ENCODE peak calls at places on chromosomes 11 and 22, in ten cellular contexts. X is EH; P is body of pancreas; G is stimulated activated CD4-positive, alpha-beta T cell treated with anti-CD3 and anti-CD28 coated beads, Interleukin-4, amount 100 ng/mL, for 48 hours; S is tibial nerve; D is mesenchymal stem cell; R is psoas muscle; H is GM23248; B is IMR-90; Q is DMS153. N is an unnamed sample.

GRCh38 chr11:74683279-74683871 is 47.9 kb downstream of the CHRDL2 start:
- DNase-seq in G (no peak), P (no peak), Q (no peak), B (no peak), R (peak; percentile 61), D (no peak), X (peak; percentile 25), H (peak; percentile 70), S (no peak), N (no peak)

GRCh38 chr11:134488913-134489312 is 76.9 kb upstream of the B3GAT1 start:
- DNase-seq in S (no peak), Q (no peak), B (no peak), R (no peak), X (no peak), D (no peak), P (no peak), G (no peak), H (no peak), N (no peak)

GRCh38 chr11:36328956-36329673 is 33.0 kb downstream of the PRR5L start:
- DNase-seq in D (no peak), P (no peak), Q (no peak), R (no peak), G (no peak), H (peak; percentile 40), X (peak; percentile 39), S (no peak), B (no peak), N (no peak)

GRCh38 chr22:17554814-17555213 is 8.5 kb upstream of the SLC25A18 start:
- DNase-seq in X (no peak), R (no peak), B (no peak), G (no peak), Q (no peak), P (no peak), H (no peak), D (no peak), S (no peak), N (no peak)

GRCh38 chr11:128927683-128928336 is 14.9 kb downstream of the TP53AIP1 start:
- DNase-seq in R (no peak), X (no peak), G (no peak), Q (no peak), D (no peak), P (no peak), B (no peak), H (no peak), S (no peak), N (no peak)

GRCh38 chr22:19488884-19489843 is 9.4 kb downstream of the CDC45 start:
- DNase-seq in P (peak; percentile 41), H (peak; percentile 58), B (peak; percentile 23), R (no peak), S (no peak), G (no peak), X (peak; percentile 48), D (peak; percentile 16), Q (no peak), N (no peak)

GRCh38 chr11:94546886-94547285 is 3.2 kb downstream of the FUT4 start:
- DNase-seq in B (no peak), D (no peak), Q (no peak), X (no peak), P (no peak), H (no peak), S (no peak), R (no peak), G (no peak), N (no peak)

GRCh38 chr22:47036936-47037485 is 274.6 kb downstream of the TBC1D22A start:
- DNase-seq in H (no peak), X (no peak), G (no peak), D (no peak), P (no peak), S (no peak), Q (no peak), R (peak; percentile 24), B (no peak), N (no peak)

GRCh38 chr22:38074181-38075104 is 9.5 kb downstream of the SLC16A8 start:
- DNase-seq in D (peak; percentile 53), P (no peak), Q (no peak), H (no peak), S (no peak), G (no peak), R (no peak), B (peak; percentile 41), X (peak; percentile 47), N (peak; percentile 1)

GRCh38 chr11:84480151-84480550 is 1147.0 kb downstream of the DLG2 start:
- DNase-seq in X (no peak), H (no peak), G (no peak), Q (no peak), R (no peak), D (no peak), S (no peak), P (no peak), B (no peak), N (no peak)

GRCh38 chr11:8699903-8700302 is 17.3 kb downstream of the RPL27A start:
- DNase-seq in S (peak; percentile 38), Q (peak; percentile 13), B (peak; percentile 55), D (peak; percentile 35), P (peak; percentile 74), R (no peak), X (peak; percentile 82), H (peak; percentile 78), G (no peak), N (peak; percentile 79)

GRCh38 chr22:32571764-32572163 is 97.2 kb downstream of the FBXO7 start:
- DNase-seq in R (no peak), B (no peak), H (no peak), P (no peak), D (no peak), S (no peak), Q (no peak), G (no peak), X (no peak), N (no peak)

GRCh38 chr11:11533751-11534150 is 88.1 kb downstream of the GALNT18 start:
- DNase-seq in B (no peak), H (no peak), G (no peak), R (no peak), P (no peak), Q (peak; percentile 34), D (no peak), S (no peak), X (no peak), N (no peak)

GRCh38 chr22:41910050-41910598 is 4.8 kb downstream of the SHISA8 start:
- DNase-seq in Q (no peak), H (peak; percentile 29), S (no peak), G (no peak), X (no peak), R (no peak), B (no peak), D (no peak), P (peak; percentile 36), N (no peak)

GRCh38 chr11:6608726-6609501 is 3.1 kb downstream of the TAF10 start:
- DNase-seq in R (no peak), H (no peak), S (no peak), X (peak; percentile 33), B (no peak), G (no peak), Q (no peak), P (no peak), D (peak; percentile 19), N (peak; percentile 51)

GRCh38 chr22:37627545-37627944 is 11.9 kb upstream of the SH3BP1 start:
- DNase-seq in Q (no peak), D (no peak), R (no peak), G (no peak), S (no peak), X (no peak), B (no peak), P (no peak), H (no peak), N (no peak)

GRCh38 chr22:19356708-19357269 is 65.3 kb upstream of the CLTCL1 start:
- DNase-seq in P (no peak), Q (no peak), B (no peak), G (no peak), D (no peak), R (no peak), S (no peak), H (no peak), X (no peak), N (no peak)

N was measured in Daoy.